ENCODE peak calls at places on chromosomes 4 and X, in ten cellular contexts. One of them, this sample, is unnamed.

GRCh38 chr4:114108869-114109268 is 129.4 kb upstream of the ARSJ start:
- DNase-seq in tibial artery: no peak
- DNase-seq in iPS DF 6.9: no peak
- DNase-seq in mucosa of descending colon: no peak
- DNase-seq in DND-41: no peak
- DNase-seq in AG04450: peak
- DNase-seq in endodermal cell: no peak
- DNase-seq in astrocyte: peak
- DNase-seq in spleen: no peak
- DNase-seq in coronary artery: no peak
- DNase-seq in this sample: no peak

GRCh38 chr4:176538217-176538925 is 218.6 kb downstream of the SPCS3 start:
- DNase-seq in DND-41: no peak
- DNase-seq in spleen: no peak
- DNase-seq in endodermal cell: no peak
- DNase-seq in tibial artery: no peak
- DNase-seq in coronary artery: no peak
- DNase-seq in astrocyte: peak
- DNase-seq in AG04450: peak
- DNase-seq in mucosa of descending colon: no peak
- DNase-seq in iPS DF 6.9: no peak
- DNase-seq in this sample: no peak

GRCh38 chr4:54840992-54841768 is 183.4 kb downstream of the KIT start:
- DNase-seq in mucosa of descending colon: no peak
- DNase-seq in coronary artery: no peak
- DNase-seq in astrocyte: no peak
- DNase-seq in iPS DF 6.9: no peak
- DNase-seq in AG04450: no peak
- DNase-seq in tibial artery: no peak
- DNase-seq in endodermal cell: no peak
- DNase-seq in DND-41: no peak
- DNase-seq in spleen: no peak
- DNase-seq in this sample: no peak

GRCh38 chr4:76208005-76208765 is 5.4 kb downstream of the SCARB2 start:
- DNase-seq in tibial artery: peak
- DNase-seq in mucosa of descending colon: peak
- DNase-seq in DND-41: no peak
- DNase-seq in endodermal cell: no peak
- DNase-seq in AG04450: peak
- DNase-seq in astrocyte: peak
- DNase-seq in coronary artery: peak
- DNase-seq in spleen: peak
- DNase-seq in iPS DF 6.9: no peak
- DNase-seq in this sample: no peak

GRCh38 chr4:147246096-147246495 is 234.8 kb upstream of the EDNRA start:
- DNase-seq in iPS DF 6.9: no peak
- DNase-seq in coronary artery: no peak
- DNase-seq in spleen: no peak
- DNase-seq in mucosa of descending colon: no peak
- DNase-seq in AG04450: no peak
- DNase-seq in DND-41: no peak
- DNase-seq in tibial artery: no peak
- DNase-seq in astrocyte: no peak
- DNase-seq in endodermal cell: no peak
- DNase-seq in this sample: no peak

GRCh38 chrX:13024911-13025454 is 19.4 kb downstream of the FAM9C start:
- DNase-seq in DND-41: no peak
- DNase-seq in mucosa of descending colon: no peak
- DNase-seq in iPS DF 6.9: no peak
- DNase-seq in endodermal cell: no peak
- DNase-seq in coronary artery: no peak
- DNase-seq in AG04450: no peak
- DNase-seq in tibial artery: no peak
- DNase-seq in spleen: no peak
- DNase-seq in astrocyte: no peak
- DNase-seq in this sample: no peak

GRCh38 chr4:16131293-16131692 is 47.5 kb upstream of the PROM1 start:
- DNase-seq in spleen: no peak
- DNase-seq in tibial artery: no peak
- DNase-seq in iPS DF 6.9: no peak
- DNase-seq in coronary artery: no peak
- DNase-seq in DND-41: no peak
- DNase-seq in mucosa of descending colon: no peak
- DNase-seq in AG04450: no peak
- DNase-seq in endodermal cell: no peak
- DNase-seq in astrocyte: no peak
- DNase-seq in this sample: no peak

GRCh38 chrX:107485019-107485418 is 35.6 kb downstream of the FRMPD3 start:
- DNase-seq in spleen: no peak
- DNase-seq in DND-41: no peak
- DNase-seq in AG04450: no peak
- DNase-seq in coronary artery: no peak
- DNase-seq in tibial artery: no peak
- DNase-seq in iPS DF 6.9: no peak
- DNase-seq in astrocyte: peak
- DNase-seq in endodermal cell: peak
- DNase-seq in mucosa of descending colon: no peak
- DNase-seq in this sample: no peak

GRCh38 chrX:31232506-31232905 is 160.7 kb upstream of the FTHL17 start:
- DNase-seq in iPS DF 6.9: no peak
- DNase-seq in astrocyte: no peak
- DNase-seq in AG04450: no peak
- DNase-seq in endodermal cell: peak
- DNase-seq in DND-41: no peak
- DNase-seq in tibial artery: no peak
- DNase-seq in coronary artery: no peak
- DNase-seq in spleen: no peak
- DNase-seq in mucosa of descending colon: no peak
- DNase-seq in this sample: no peak

GRCh38 chrX:7689791-7690412 is 153.1 kb upstream of the VCX start:
- DNase-seq in mucosa of descending colon: no peak
- DNase-seq in tibial artery: no peak
- DNase-seq in DND-41: no peak
- DNase-seq in endodermal cell: no peak
- DNase-seq in AG04450: no peak
- DNase-seq in coronary artery: no peak
- DNase-seq in iPS DF 6.9: no peak
- DNase-seq in astrocyte: no peak
- DNase-seq in spleen: no peak
- DNase-seq in this sample: no peak

GRCh38 chrX:139826065-139827044 is 106.5 kb downstream of the ATP11C start:
- DNase-seq in DND-41: no peak
- DNase-seq in coronary artery: no peak
- DNase-seq in tibial artery: peak
- DNase-seq in endodermal cell: no peak
- DNase-seq in AG04450: peak
- DNase-seq in spleen: no peak
- DNase-seq in iPS DF 6.9: no peak
- DNase-seq in mucosa of descending colon: no peak
- DNase-seq in astrocyte: peak
- DNase-seq in this sample: no peak

GRCh38 chr4:40856836-40857362 is 107.1 kb downstream of the NSUN7 start:
- DNase-seq in AG04450: no peak
- DNase-seq in astrocyte: peak
- DNase-seq in iPS DF 6.9: peak
- DNase-seq in endodermal cell: peak
- DNase-seq in mucosa of descending colon: peak
- DNase-seq in DND-41: no peak
- DNase-seq in spleen: peak
- DNase-seq in coronary artery: no peak
- DNase-seq in tibial artery: peak
- DNase-seq in this sample: peak

GRCh38 chr4:91502365-91502764 is 801.4 kb upstream of the GRID2 start:
- DNase-seq in DND-41: no peak
- DNase-seq in spleen: no peak
- DNase-seq in iPS DF 6.9: peak
- DNase-seq in astrocyte: no peak
- DNase-seq in AG04450: no peak
- DNase-seq in mucosa of descending colon: no peak
- DNase-seq in tibial artery: no peak
- DNase-seq in coronary artery: no peak
- DNase-seq in endodermal cell: peak
- DNase-seq in this sample: no peak

GRCh38 chr4:7581477-7581876 is 146.7 kb upstream of the PSAPL1 start:
- DNase-seq in tibial artery: no peak
- DNase-seq in DND-41: peak
- DNase-seq in astrocyte: no peak
- DNase-seq in coronary artery: no peak
- DNase-seq in mucosa of descending colon: no peak
- DNase-seq in endodermal cell: peak
- DNase-seq in AG04450: no peak
- DNase-seq in spleen: no peak
- DNase-seq in iPS DF 6.9: peak
- DNase-seq in this sample: peak

DNA sequence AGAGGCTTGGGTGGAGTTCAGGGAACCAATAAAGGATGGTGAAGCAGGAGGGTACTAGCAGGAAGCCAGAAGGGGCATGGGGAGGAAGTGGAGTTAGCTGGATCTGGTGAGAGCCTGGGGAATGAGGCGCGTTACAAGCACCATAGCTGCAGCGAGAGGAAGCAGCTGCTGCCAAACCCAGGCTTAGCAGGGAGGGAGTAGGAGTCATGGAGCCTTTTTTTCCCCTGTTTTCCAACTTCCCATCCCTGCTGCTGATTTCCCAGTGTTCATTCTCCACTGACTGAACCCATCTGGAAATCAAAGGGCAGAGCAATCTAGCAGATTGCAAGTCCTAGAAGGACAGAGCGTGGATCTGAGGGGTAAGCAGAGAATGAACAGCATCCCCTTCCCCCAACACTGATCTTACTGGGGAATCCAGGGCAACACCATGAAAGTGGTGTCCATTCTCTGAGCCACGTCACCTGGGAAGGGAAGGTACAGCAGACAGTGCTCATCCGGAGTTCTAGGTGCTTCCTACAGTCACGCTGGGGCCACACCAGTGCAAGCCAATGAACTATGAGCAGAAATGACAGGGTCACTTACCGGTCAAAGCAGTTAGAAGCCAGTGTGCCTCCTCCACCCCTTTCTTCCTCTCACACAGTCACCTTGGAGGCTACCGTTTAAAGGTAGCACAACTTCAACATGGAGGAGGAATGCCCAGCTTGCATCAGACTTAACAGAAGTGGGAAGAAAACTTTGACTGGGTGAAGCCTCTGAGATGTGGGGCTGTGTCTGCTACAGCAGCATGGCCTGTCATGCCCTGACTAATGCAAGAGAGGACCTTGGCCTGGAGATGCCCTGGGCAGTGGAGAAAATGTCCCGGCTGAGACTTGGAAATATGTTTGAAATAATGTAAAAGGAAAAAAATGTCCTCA is 36.7 kb downstream of the SMIM20 start:
- DNase-seq in astrocyte: no peak
- DNase-seq in DND-41: no peak
- DNase-seq in tibial artery: no peak
- DNase-seq in mucosa of descending colon: no peak
- DNase-seq in iPS DF 6.9: no peak
- DNase-seq in AG04450: no peak
- DNase-seq in endodermal cell: no peak
- DNase-seq in spleen: no peak
- DNase-seq in coronary artery: no peak
- DNase-seq in this sample: no peak
- H3K4me3 ChIP-seq in astrocyte: no peak
- H3K4me3 ChIP-seq in DND-41: no peak
- H3K4me3 ChIP-seq in tibial artery: no peak
- H3K4me3 ChIP-seq in mucosa of descending colon: no peak
- H3K4me3 ChIP-seq in iPS DF 6.9: no peak
- H3K4me3 ChIP-seq in AG04450: no peak
- H3K4me3 ChIP-seq in endodermal cell: no peak
- H3K4me3 ChIP-seq in spleen: no peak
- H3K4me3 ChIP-seq in coronary artery: no peak
- H3K4me3 ChIP-seq in this sample: no peak

GRCh38 chr4:134202136-134202535 is 547 bp upstream of the PABPC4L start:
- DNase-seq in mucosa of descending colon: no peak
- DNase-seq in DND-41: no peak
- DNase-seq in AG04450: no peak
- DNase-seq in coronary artery: no peak
- DNase-seq in endodermal cell: no peak
- DNase-seq in astrocyte: no peak
- DNase-seq in spleen: no peak
- DNase-seq in tibial artery: no peak
- DNase-seq in iPS DF 6.9: no peak
- DNase-seq in this sample: no peak
- H3K4me3 ChIP-seq in mucosa of descending colon: no peak
- H3K4me3 ChIP-seq in DND-41: no peak
- H3K4me3 ChIP-seq in AG04450: no peak
- H3K4me3 ChIP-seq in coronary artery: peak
- H3K4me3 ChIP-seq in endodermal cell: peak
- H3K4me3 ChIP-seq in astrocyte: peak
- H3K4me3 ChIP-seq in spleen: peak
- H3K4me3 ChIP-seq in tibial artery: peak
- H3K4me3 ChIP-seq in iPS DF 6.9: no peak
- H3K4me3 ChIP-seq in this sample: no peak

GRCh38 chrX:17859609-17860178 is 1.4 kb downstream of the RAI2 start:
- DNase-seq in DND-41: no peak
- DNase-seq in mucosa of descending colon: peak
- DNase-seq in endodermal cell: peak
- DNase-seq in coronary artery: no peak
- DNase-seq in AG04450: no peak
- DNase-seq in astrocyte: no peak
- DNase-seq in tibial artery: no peak
- DNase-seq in spleen: no peak
- DNase-seq in iPS DF 6.9: no peak
- DNase-seq in this sample: no peak
- H3K4me3 ChIP-seq in DND-41: no peak
- H3K4me3 ChIP-seq in mucosa of descending colon: no peak
- H3K4me3 ChIP-seq in endodermal cell: peak
- H3K4me3 ChIP-seq in coronary artery: peak
- H3K4me3 ChIP-seq in AG04450: no peak
- H3K4me3 ChIP-seq in astrocyte: no peak
- H3K4me3 ChIP-seq in tibial artery: peak
- H3K4me3 ChIP-seq in spleen: peak
- H3K4me3 ChIP-seq in iPS DF 6.9: peak
- H3K4me3 ChIP-seq in this sample: no peak

DNA sequence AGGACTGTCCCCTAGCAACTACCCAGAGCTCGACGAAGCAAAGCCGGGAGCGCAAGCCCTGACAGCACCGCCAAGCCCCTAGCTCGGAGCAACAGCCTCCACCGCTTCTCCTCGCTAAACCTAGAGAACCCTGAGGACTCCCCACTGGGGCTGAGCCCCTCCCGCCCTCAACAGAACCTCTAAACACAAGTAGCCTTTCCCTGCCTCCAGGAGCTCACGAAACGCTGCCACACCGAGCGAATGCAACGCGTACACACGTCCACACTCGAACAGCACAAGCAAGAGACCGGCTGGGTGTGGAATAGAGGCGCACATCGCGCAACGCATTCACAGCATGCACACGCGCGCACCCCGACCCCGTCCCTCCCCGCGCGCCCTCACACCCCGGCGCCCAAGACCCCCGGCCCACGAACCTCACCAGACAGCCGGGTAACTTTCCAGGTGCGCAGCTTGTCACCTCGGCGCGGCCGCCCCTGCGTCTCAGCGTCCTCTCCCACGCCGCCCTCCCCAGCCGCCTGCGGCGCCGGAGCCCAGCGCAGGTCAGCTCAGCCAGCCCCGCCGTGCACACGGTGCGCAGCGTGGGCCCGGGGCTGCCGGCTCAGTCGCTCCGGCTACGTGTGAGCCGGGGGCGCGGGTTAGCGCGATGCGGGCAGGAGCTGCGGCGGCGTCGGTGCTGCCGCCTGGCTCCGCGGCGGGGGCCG is 354 bp downstream of the PRKG2 start:
- DNase-seq in coronary artery: no peak
- DNase-seq in astrocyte: peak
- DNase-seq in spleen: peak
- DNase-seq in iPS DF 6.9: no peak
- DNase-seq in tibial artery: no peak
- DNase-seq in endodermal cell: peak
- DNase-seq in AG04450: no peak
- DNase-seq in DND-41: no peak
- DNase-seq in mucosa of descending colon: peak
- DNase-seq in this sample: no peak
- H3K4me3 ChIP-seq in coronary artery: peak
- H3K4me3 ChIP-seq in astrocyte: peak
- H3K4me3 ChIP-seq in spleen: no peak
- H3K4me3 ChIP-seq in iPS DF 6.9: peak
- H3K4me3 ChIP-seq in tibial artery: peak
- H3K4me3 ChIP-seq in endodermal cell: peak
- H3K4me3 ChIP-seq in AG04450: peak
- H3K4me3 ChIP-seq in DND-41: no peak
- H3K4me3 ChIP-seq in mucosa of descending colon: peak
- H3K4me3 ChIP-seq in this sample: peak

This sample was measured in Jurkat, Clone E6-1.